ENCODE peak calls at places on chromosome 21, in four cellular contexts. One of them, this sample, is unnamed.

GRCh38 chr21:44418108-44418875 is 37.0 kb upstream of the LRRC3 start:
- DNase-seq in AG09309: no peak
- DNase-seq in NCI-H774: no peak
- DNase-seq in stimulated activated CD4-positive, alpha-beta T cell treated with anti-CD3 and anti-CD28 coated beads, Interleukin-2, amount 100 ng/mL, for 48 hours: no peak
- DNase-seq in this sample: no peak

GRCh38 chr21:35284199-35284598 is 235.1 kb upstream of the RUNX1 start:
- DNase-seq in NCI-H774: no peak
- DNase-seq in AG09309: no peak
- DNase-seq in stimulated activated CD4-positive, alpha-beta T cell treated with anti-CD3 and anti-CD28 coated beads, Interleukin-2, amount 100 ng/mL, for 48 hours: no peak
- DNase-seq in this sample: no peak

GRCh38 chr21:14120091-14120734 is 90.5 kb downstream of the LIPI start:
- DNase-seq in NCI-H774: no peak
- DNase-seq in AG09309: no peak
- DNase-seq in stimulated activated CD4-positive, alpha-beta T cell treated with anti-CD3 and anti-CD28 coated beads, Interleukin-2, amount 100 ng/mL, for 48 hours: peak; percentile 53
- DNase-seq in this sample: no peak

GRCh38 chr21:44911384-44912157 is 9.1 kb downstream of the ITGB2 start:
- DNase-seq in stimulated activated CD4-positive, alpha-beta T cell treated with anti-CD3 and anti-CD28 coated beads, Interleukin-2, amount 100 ng/mL, for 48 hours: no peak
- DNase-seq in AG09309: no peak
- DNase-seq in NCI-H774: peak; percentile 40
- DNase-seq in this sample: no peak

GRCh38 chr21:17848228-17848627 is 29.1 kb upstream of the C21orf91 start:
- DNase-seq in NCI-H774: no peak
- DNase-seq in AG09309: peak; percentile 65
- DNase-seq in stimulated activated CD4-positive, alpha-beta T cell treated with anti-CD3 and anti-CD28 coated beads, Interleukin-2, amount 100 ng/mL, for 48 hours: no peak
- DNase-seq in this sample: peak; percentile 93

GRCh38 chr21:44817914-44818635 is at the start of gene SUMO3:
- DNase-seq in AG09309: no peak
- DNase-seq in NCI-H774: peak; percentile 65
- DNase-seq in stimulated activated CD4-positive, alpha-beta T cell treated with anti-CD3 and anti-CD28 coated beads, Interleukin-2, amount 100 ng/mL, for 48 hours: peak; percentile 88
- DNase-seq in this sample: no peak

GRCh38 chr21:35222021-35222420 is 172.9 kb upstream of the RUNX1 start:
- DNase-seq in stimulated activated CD4-positive, alpha-beta T cell treated with anti-CD3 and anti-CD28 coated beads, Interleukin-2, amount 100 ng/mL, for 48 hours: no peak
- DNase-seq in NCI-H774: no peak
- DNase-seq in AG09309: no peak
- DNase-seq in this sample: no peak

GRCh38 chr21:29308456-29308783 is 9.7 kb downstream of the BACH1 start:
- DNase-seq in AG09309: no peak
- DNase-seq in stimulated activated CD4-positive, alpha-beta T cell treated with anti-CD3 and anti-CD28 coated beads, Interleukin-2, amount 100 ng/mL, for 48 hours: no peak
- DNase-seq in NCI-H774: no peak
- DNase-seq in this sample: no peak

GRCh38 chr21:38948377-38948776 is 142.6 kb downstream of the ETS2 start:
- DNase-seq in NCI-H774: no peak
- DNase-seq in AG09309: no peak
- DNase-seq in stimulated activated CD4-positive, alpha-beta T cell treated with anti-CD3 and anti-CD28 coated beads, Interleukin-2, amount 100 ng/mL, for 48 hours: no peak
- DNase-seq in this sample: no peak

GRCh38 chr21:31173881-31174555 is 135.7 kb upstream of the KRTAP19-8 start:
- DNase-seq in AG09309: no peak
- DNase-seq in NCI-H774: no peak
- DNase-seq in stimulated activated CD4-positive, alpha-beta T cell treated with anti-CD3 and anti-CD28 coated beads, Interleukin-2, amount 100 ng/mL, for 48 hours: peak; percentile 48
- DNase-seq in this sample: no peak

GRCh38 chr21:42221581-42222345 is 2.8 kb downstream of the ABCG1 start:
- DNase-seq in NCI-H774: no peak
- DNase-seq in stimulated activated CD4-positive, alpha-beta T cell treated with anti-CD3 and anti-CD28 coated beads, Interleukin-2, amount 100 ng/mL, for 48 hours: no peak
- DNase-seq in AG09309: no peak
- DNase-seq in this sample: no peak

GRCh38 chr21:42751866-42752265 is 98.4 kb downstream of the PDE9A start:
- DNase-seq in AG09309: no peak
- DNase-seq in NCI-H774: no peak
- DNase-seq in stimulated activated CD4-positive, alpha-beta T cell treated with anti-CD3 and anti-CD28 coated beads, Interleukin-2, amount 100 ng/mL, for 48 hours: no peak
- DNase-seq in this sample: no peak

GRCh38 chr21:24727803-24728425 is 879.4 kb downstream of the MRPL39 start:
- DNase-seq in stimulated activated CD4-positive, alpha-beta T cell treated with anti-CD3 and anti-CD28 coated beads, Interleukin-2, amount 100 ng/mL, for 48 hours: no peak
- DNase-seq in AG09309: no peak
- DNase-seq in NCI-H774: no peak
- DNase-seq in this sample: peak; percentile 10

GRCh38 chr21:36560933-36561575 is 81.1 kb upstream of the CLDN14 start:
- DNase-seq in NCI-H774: no peak
- DNase-seq in stimulated activated CD4-positive, alpha-beta T cell treated with anti-CD3 and anti-CD28 coated beads, Interleukin-2, amount 100 ng/mL, for 48 hours: no peak
- DNase-seq in AG09309: no peak
- DNase-seq in this sample: no peak

GRCh38 chr21:44618909-44619308 is 7.0 kb downstream of the KRTAP10-8 start:
- DNase-seq in NCI-H774: no peak
- DNase-seq in AG09309: no peak
- DNase-seq in stimulated activated CD4-positive, alpha-beta T cell treated with anti-CD3 and anti-CD28 coated beads, Interleukin-2, amount 100 ng/mL, for 48 hours: peak; percentile 31
- DNase-seq in this sample: no peak

GRCh38 chr21:34133392-34133791 is 60.0 kb downstream of the MRPS6 start:
- DNase-seq in stimulated activated CD4-positive, alpha-beta T cell treated with anti-CD3 and anti-CD28 coated beads, Interleukin-2, amount 100 ng/mL, for 48 hours: no peak
- DNase-seq in AG09309: no peak
- DNase-seq in NCI-H774: no peak
- DNase-seq in this sample: no peak

GRCh38 chr21:31555741-31556191 is 103.7 kb upstream of the SOD1 start:
- DNase-seq in AG09309: no peak
- DNase-seq in stimulated activated CD4-positive, alpha-beta T cell treated with anti-CD3 and anti-CD28 coated beads, Interleukin-2, amount 100 ng/mL, for 48 hours: no peak
- DNase-seq in NCI-H774: no peak
- DNase-seq in this sample: no peak

GRCh38 chr21:22762463-22762862 is 1764.3 kb downstream of the NCAM2 start:
- DNase-seq in stimulated activated CD4-positive, alpha-beta T cell treated with anti-CD3 and anti-CD28 coated beads, Interleukin-2, amount 100 ng/mL, for 48 hours: no peak
- DNase-seq in NCI-H774: no peak
- DNase-seq in AG09309: no peak
- DNase-seq in this sample: no peak

GRCh38 chr21:44763050-44763378 is 38.6 kb downstream of the UBE2G2 start:
- DNase-seq in stimulated activated CD4-positive, alpha-beta T cell treated with anti-CD3 and anti-CD28 coated beads, Interleukin-2, amount 100 ng/mL, for 48 hours: no peak
- DNase-seq in NCI-H774: no peak
- DNase-seq in AG09309: no peak
- DNase-seq in this sample: no peak

GRCh38 chr21:34836933-34837505 is 168.2 kb downstream of the CLIC6 start:
- DNase-seq in AG09309: no peak
- DNase-seq in stimulated activated CD4-positive, alpha-beta T cell treated with anti-CD3 and anti-CD28 coated beads, Interleukin-2, amount 100 ng/mL, for 48 hours: no peak
- DNase-seq in NCI-H774: no peak
- DNase-seq in this sample: no peak

GRCh38 chr21:45513003-45513706 is 29.1 kb downstream of the SLC19A1 start:
- DNase-seq in stimulated activated CD4-positive, alpha-beta T cell treated with anti-CD3 and anti-CD28 coated beads, Interleukin-2, amount 100 ng/mL, for 48 hours: no peak
- DNase-seq in NCI-H774: no peak
- DNase-seq in AG09309: no peak
- DNase-seq in this sample: no peak

GRCh38 chr21:46553993-46554392 is 50.9 kb downstream of the S100B start:
- DNase-seq in NCI-H774: no peak
- DNase-seq in stimulated activated CD4-positive, alpha-beta T cell treated with anti-CD3 and anti-CD28 coated beads, Interleukin-2, amount 100 ng/mL, for 48 hours: no peak
- DNase-seq in AG09309: no peak
- DNase-seq in this sample: no peak

GRCh38 chr21:37452222-37452621 is 85.6 kb downstream of the DYRK1A start:
- DNase-seq in NCI-H774: no peak
- DNase-seq in stimulated activated CD4-positive, alpha-beta T cell treated with anti-CD3 and anti-CD28 coated beads, Interleukin-2, amount 100 ng/mL, for 48 hours: no peak
- DNase-seq in AG09309: peak; percentile 82
- DNase-seq in this sample: peak; percentile 88

GRCh38 chr21:44816761-44817505 is 929 bp downstream of the SUMO3 start:
- DNase-seq in NCI-H774: no peak
- DNase-seq in stimulated activated CD4-positive, alpha-beta T cell treated with anti-CD3 and anti-CD28 coated beads, Interleukin-2, amount 100 ng/mL, for 48 hours: no peak
- DNase-seq in AG09309: no peak
- DNase-seq in this sample: no peak

GRCh38 chr21:30152792-30153191 is 13.8 kb downstream of the CLDN17 start:
- DNase-seq in AG09309: no peak
- DNase-seq in NCI-H774: no peak
- DNase-seq in stimulated activated CD4-positive, alpha-beta T cell treated with anti-CD3 and anti-CD28 coated beads, Interleukin-2, amount 100 ng/mL, for 48 hours: no peak
- DNase-seq in this sample: no peak

GRCh38 chr21:27362249-27362648 is 395.4 kb upstream of the ADAMTS5 start:
- DNase-seq in stimulated activated CD4-positive, alpha-beta T cell treated with anti-CD3 and anti-CD28 coated beads, Interleukin-2, amount 100 ng/mL, for 48 hours: no peak
- DNase-seq in AG09309: no peak
- DNase-seq in NCI-H774: no peak
- DNase-seq in this sample: no peak

GRCh38 chr21:42161957-42162681 is 56.8 kb upstream of the ABCG1 start:
- DNase-seq in stimulated activated CD4-positive, alpha-beta T cell treated with anti-CD3 and anti-CD28 coated beads, Interleukin-2, amount 100 ng/mL, for 48 hours: no peak
- DNase-seq in NCI-H774: no peak
- DNase-seq in AG09309: no peak
- DNase-seq in this sample: no peak

GRCh38 chr21:15005391-15005790 is 59.4 kb downstream of the NRIP1 start:
- DNase-seq in AG09309: no peak
- DNase-seq in NCI-H774: no peak
- DNase-seq in stimulated activated CD4-positive, alpha-beta T cell treated with anti-CD3 and anti-CD28 coated beads, Interleukin-2, amount 100 ng/mL, for 48 hours: no peak
- DNase-seq in this sample: no peak

GRCh38 chr21:34100789-34101188 is 27.4 kb downstream of the MRPS6 start:
- DNase-seq in AG09309: no peak
- DNase-seq in stimulated activated CD4-positive, alpha-beta T cell treated with anti-CD3 and anti-CD28 coated beads, Interleukin-2, amount 100 ng/mL, for 48 hours: no peak
- DNase-seq in NCI-H774: no peak
- DNase-seq in this sample: no peak

GRCh38 chr21:26332873-26333272 is 162.3 kb upstream of the APP start:
- DNase-seq in stimulated activated CD4-positive, alpha-beta T cell treated with anti-CD3 and anti-CD28 coated beads, Interleukin-2, amount 100 ng/mL, for 48 hours: no peak
- DNase-seq in AG09309: no peak
- DNase-seq in NCI-H774: no peak
- DNase-seq in this sample: no peak

GRCh38 chr21:34867785-34868184 is 181.3 kb downstream of the RUNX1 start:
- DNase-seq in AG09309: no peak
- DNase-seq in stimulated activated CD4-positive, alpha-beta T cell treated with anti-CD3 and anti-CD28 coated beads, Interleukin-2, amount 100 ng/mL, for 48 hours: no peak
- DNase-seq in NCI-H774: no peak
- DNase-seq in this sample: no peak

GRCh38 chr21:46660505-46660904 is 25.0 kb downstream of the PRMT2 start:
- DNase-seq in NCI-H774: no peak
- DNase-seq in AG09309: no peak
- DNase-seq in stimulated activated CD4-positive, alpha-beta T cell treated with anti-CD3 and anti-CD28 coated beads, Interleukin-2, amount 100 ng/mL, for 48 hours: no peak
- DNase-seq in this sample: no peak